ENCODE peak calls at places on chromosome 17, in seven cellular contexts. R, Z, E, J, I, W and S are unnamed samples.
A peak's percentile ranks its signal among the peaks of the same experiment; 100 is the strongest.

GRCh38 chr17:61403846-61404701 is 4.4 kb downstream of the TBX2 start:
- DNase-seq in E (no peak), W (peak; percentile 71), Z (no peak), I (peak; percentile 76), R (no peak), J (no peak), S (peak; percentile 30)

GRCh38 chr17:39209317-39210092 is 9.4 kb downstream of the RPL19 start:
- DNase-seq in Z (peak; percentile 71), R (peak; percentile 94), E (peak; percentile 73), I (peak; percentile 35), J (peak; percentile 75), W (peak; percentile 96), S (peak; percentile 50)

GRCh38 chr17:38334480-38335364 is 9.0 kb downstream of the GPR179 start:
- DNase-seq in R (no peak), E (no peak), Z (no peak), W (no peak), I (no peak), J (no peak), S (no peak)

GRCh38 chr17:17495448-17496188 is 577 bp downstream of the RASD1 start:
- DNase-seq in R (no peak), Z (no peak), J (peak; percentile 39), E (peak; percentile 60), I (peak; percentile 47), W (peak; percentile 68), S (peak; percentile 38)

GRCh38 chr17:65154770-65155589 is 17.8 kb downstream of the RGS9 start:
- DNase-seq in Z (no peak), W (no peak), R (no peak), E (no peak), I (peak; percentile 31), J (no peak), S (peak; percentile 16)

GRCh38 chr17:41534899-41535546 is 6.9 kb upstream of the KRT19 start:
- DNase-seq in I (no peak), J (no peak), R (no peak), Z (no peak), E (no peak), W (no peak), S (no peak)

GRCh38 chr17:36705651-36706436 is 104.5 kb downstream of the MRM1 start:
- DNase-seq in J (peak; percentile 72), E (no peak), R (no peak), I (peak; percentile 4), Z (no peak), W (no peak), S (peak; percentile 26)

GRCh38 chr17:2173005-2173404 is 118.1 kb downstream of the HIC1 start:
- DNase-seq in I (peak; percentile 60), J (peak; percentile 37), R (peak; percentile 79), E (no peak), W (peak; percentile 77), Z (no peak), S (peak; percentile 56)

GRCh38 chr17:1937461-1937860 is 87.7 kb downstream of the RTN4RL1 start:
- DNase-seq in R (no peak), J (no peak), E (no peak), I (no peak), W (no peak), Z (no peak), S (no peak)

GRCh38 chr17:17813055-17813724 is 23.6 kb downstream of the SREBF1 start:
- DNase-seq in I (no peak), Z (no peak), J (no peak), E (no peak), W (no peak), R (no peak), S (no peak)

GRCh38 chr17:64500487-64500859 is 3.6 kb upstream of the POLG2 start:
- DNase-seq in W (no peak), J (peak; percentile 10), E (no peak), Z (no peak), R (no peak), I (no peak), S (no peak)

GRCh38 chr17:27293359-27293897 is 486 bp upstream of the WSB1 start:
- DNase-seq in E (no peak), J (no peak), R (no peak), I (no peak), W (peak; percentile 78), Z (no peak), S (no peak)

GRCh38 chr17:4554441-4554996 is 665 bp downstream of the MYBBP1A start:
- DNase-seq in Z (no peak), J (no peak), R (no peak), W (peak; percentile 66), E (no peak), I (no peak), S (no peak)

GRCh38 chr17:59327891-59328290 is 3.6 kb upstream of the YPEL2 start:
- DNase-seq in I (no peak), R (peak; percentile 66), J (no peak), E (no peak), W (peak; percentile 33), Z (no peak), S (no peak)

GRCh38 chr17:55959756-55960155 is 193.5 kb upstream of the ANKFN1 start:
- DNase-seq in W (no peak), Z (no peak), I (no peak), J (no peak), E (no peak), R (no peak), S (no peak)

GRCh38 chr17:64635647-64636305 is 26.3 kb downstream of the SMURF2 start:
- DNase-seq in I (peak; percentile 75), J (no peak), W (no peak), E (no peak), Z (no peak), R (no peak), S (peak; percentile 92)

GRCh38 chr17:28796062-28796461 is 46.5 kb downstream of the FAM222B start:
- DNase-seq in W (no peak), E (no peak), R (no peak), J (no peak), I (no peak), Z (no peak), S (no peak)

GRCh38 chr17:76131692-76132573 is 9.1 kb downstream of the FOXJ1 start:
- DNase-seq in J (no peak), I (no peak), E (no peak), Z (no peak), R (no peak), W (no peak), S (no peak)
- H3K4me3 ChIP-seq in J (no peak overlapping the region), I (no peak overlapping the region), E (no peak overlapping the region), Z (no peak overlapping the region), R (no peak overlapping the region), W (no peak overlapping the region), S (no peak overlapping the region)

GRCh38 chr17:82231312-82231561 is 2.4 kb downstream of the SLC16A3 start:
- DNase-seq in I (no peak), J (no peak), Z (no peak), W (no peak), R (no peak), E (no peak), S (no peak)

GRCh38 chr17:82231562-82232321 is 2.9 kb downstream of the SLC16A3 start:
- DNase-seq in I (peak; percentile 76), W (peak; percentile 89), R (peak; percentile 85), Z (no peak), E (peak; percentile 88), J (peak; percentile 57), S (peak; percentile 67)

GRCh38 chr17:82232322-82232785 is 3.5 kb downstream of the SLC16A3 start:
- DNase-seq in R (peak; percentile 66), I (no peak), W (no peak), Z (no peak), E (no peak), J (no peak), S (no peak)

GRCh38 chr17:82229686-82230626 is 1.1 kb downstream of the SLC16A3 start:
- DNase-seq in I (peak; percentile 22), E (no peak), J (peak; percentile 51), Z (no peak), R (no peak), W (peak; percentile 70), S (no peak)

DNA sequence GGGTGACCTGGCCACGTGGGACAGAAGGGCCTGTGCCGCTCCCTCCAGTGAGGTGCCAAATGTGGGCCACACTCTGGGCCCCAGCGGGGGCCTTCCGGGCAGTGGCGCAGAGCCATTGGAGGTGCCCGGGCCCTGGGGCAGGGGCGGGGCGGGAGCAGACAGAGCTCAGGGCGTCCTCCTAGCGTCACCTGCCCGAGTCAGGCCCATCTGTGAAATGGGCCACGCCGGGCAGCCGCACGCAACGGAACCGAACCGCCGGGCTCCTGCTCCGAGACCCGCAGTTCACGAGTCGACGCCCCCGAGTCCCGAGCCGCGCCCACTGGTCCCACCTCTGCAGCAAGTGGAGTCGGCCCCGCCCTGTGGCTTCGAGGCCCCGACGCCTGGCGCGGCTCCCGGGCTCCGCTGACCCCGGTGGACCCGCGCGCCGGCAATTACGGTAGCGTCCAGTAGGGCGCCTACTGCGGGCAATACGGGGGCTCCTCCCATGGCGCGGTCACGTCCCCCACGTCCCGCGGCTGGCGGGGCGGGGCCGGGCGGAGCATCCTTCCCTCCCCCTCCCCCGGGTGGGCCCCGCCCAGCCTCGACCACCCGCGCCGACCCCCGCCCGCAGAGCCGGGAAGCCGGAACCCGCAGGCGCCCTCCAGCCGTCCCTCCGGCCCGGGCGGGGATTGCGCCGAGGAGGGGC is 1.9 kb downstream of the SLC16A3 start:
- DNase-seq in R (peak; percentile 92), J (peak; percentile 88), Z (no peak), I (peak; percentile 90), E (peak; percentile 85), W (peak; percentile 94), S (peak; percentile 75)
- TF ChIP-seq CTCF in R (peak; percentile 84), J (peak; percentile 38), Z (peak; percentile 51), I (peak; percentile 28), E (peak; percentile 46), W (peak; percentile 72), S (peak; percentile 52)

GRCh38 chr17:70172921-70173320 is 3.6 kb downstream of the KCNJ2 start:
- DNase-seq in I (no peak), Z (no peak), R (no peak), W (no peak), E (no peak), J (no peak), S (peak; percentile 57)
- H3K4me3 ChIP-seq in I (no peak overlapping the region), Z (peak overlapping the region; percentile 79), R (no peak overlapping the region), W (no peak overlapping the region), E (no peak overlapping the region), J (no peak overlapping the region), S (no peak overlapping the region)

GRCh38 chr17:68738044-68738443 is 136.9 kb upstream of the FAM20A start:
- DNase-seq in W (no peak), I (no peak), R (no peak), E (no peak), J (peak; percentile 29), Z (no peak), S (peak; percentile 50)

GRCh38 chr17:68734911-68735310 is 133.7 kb upstream of the FAM20A start:
- DNase-seq in J (no peak), I (no peak), R (no peak), W (no peak), E (no peak), Z (no peak), S (no peak)

DNA sequence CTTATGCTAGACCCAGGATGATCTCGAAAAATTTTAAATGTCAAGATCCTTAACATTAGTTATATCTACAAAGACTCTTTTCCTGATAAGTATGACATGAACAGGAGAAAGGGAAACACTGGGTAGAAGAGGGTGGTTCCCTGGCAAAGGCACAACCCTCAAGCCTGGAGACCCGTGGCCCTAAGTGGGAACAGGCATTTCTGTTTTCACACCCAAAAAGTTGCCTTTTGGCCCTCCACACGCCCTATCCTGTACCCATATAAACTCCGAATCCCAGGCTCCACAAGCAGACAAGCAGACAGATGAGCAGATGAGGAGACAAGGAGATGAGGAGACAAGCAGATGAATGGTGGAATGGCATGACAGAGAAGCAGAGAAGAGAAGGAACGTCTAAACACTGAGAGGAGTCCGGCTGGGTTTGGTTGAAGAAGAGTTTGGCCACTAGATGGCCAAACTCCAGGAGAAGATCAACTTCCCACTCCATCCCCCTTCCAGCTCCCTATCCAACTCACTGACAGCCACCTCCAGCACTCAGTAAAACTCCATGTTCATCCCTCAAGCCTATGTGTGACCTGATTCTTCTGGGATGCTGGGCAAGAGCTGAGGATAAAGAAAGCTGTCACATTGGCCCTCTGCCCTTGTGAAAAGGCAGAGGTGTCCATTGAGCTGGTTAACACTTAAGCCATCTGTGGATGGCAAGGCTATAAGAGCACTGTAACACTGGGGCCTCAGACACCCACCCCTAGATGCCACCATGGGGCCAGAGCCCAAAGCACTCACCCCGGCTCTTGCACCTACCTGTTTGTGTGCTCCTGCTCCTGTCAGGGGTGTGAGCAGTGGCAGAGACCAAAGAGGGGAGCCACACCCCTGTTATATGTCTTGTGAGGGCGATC is 139.6 kb upstream of the FAM20A start:
- DNase-seq in W (no peak), J (no peak), I (no peak), R (no peak), E (no peak), Z (no peak), S (no peak)
- TF ChIP-seq CTCF in W (no peak), J (no peak), I (no peak), R (no peak), E (no peak), Z (no peak), S (no peak)